ENCODE peak calls at places on chromosome 9, in eight cellular contexts. One of them, this sample, is unnamed.

GRCh38 chr9:136975624-136976023 is 1.7 kb upstream of the PTGDS start:
- DNase-seq in fibroblast of the conjunctiva: no peak
- DNase-seq in stimulated activated CD8-positive, alpha-beta memory T cell treated with anti-CD3 and anti-CD28 coated beads, Interleukin-15, amount 100 ng/mL, for 24 hours: no peak
- DNase-seq in activated CD4-positive, alpha-beta T cell treated with anti-CD3 and anti-CD28 coated beads, Interleukin-2, amount 50 U/mL, for 1 hour: peak
- DNase-seq in testis: peak
- DNase-seq in prostate gland: no peak
- DNase-seq in body of pancreas: no peak
- DNase-seq in brain pericyte: no peak
- DNase-seq in this sample: no peak

GRCh38 chr9:136409557-136410455 is 608 bp downstream of the ENTR1 start:
- DNase-seq in fibroblast of the conjunctiva: no peak
- DNase-seq in stimulated activated CD8-positive, alpha-beta memory T cell treated with anti-CD3 and anti-CD28 coated beads, Interleukin-15, amount 100 ng/mL, for 24 hours: no peak
- DNase-seq in activated CD4-positive, alpha-beta T cell treated with anti-CD3 and anti-CD28 coated beads, Interleukin-2, amount 50 U/mL, for 1 hour: peak
- DNase-seq in testis: peak
- DNase-seq in prostate gland: no peak
- DNase-seq in body of pancreas: peak
- DNase-seq in brain pericyte: no peak
- DNase-seq in this sample: no peak

GRCh38 chr9:31585158-31585557 is 799.3 kb upstream of the ACO1 start:
- DNase-seq in fibroblast of the conjunctiva: no peak
- DNase-seq in stimulated activated CD8-positive, alpha-beta memory T cell treated with anti-CD3 and anti-CD28 coated beads, Interleukin-15, amount 100 ng/mL, for 24 hours: no peak
- DNase-seq in activated CD4-positive, alpha-beta T cell treated with anti-CD3 and anti-CD28 coated beads, Interleukin-2, amount 50 U/mL, for 1 hour: no peak
- DNase-seq in testis: no peak
- DNase-seq in prostate gland: no peak
- DNase-seq in body of pancreas: no peak
- DNase-seq in brain pericyte: no peak
- DNase-seq in this sample: no peak

GRCh38 chr9:68540712-68541535 is at the start of gene TMEM252:
- DNase-seq in fibroblast of the conjunctiva: no peak
- DNase-seq in stimulated activated CD8-positive, alpha-beta memory T cell treated with anti-CD3 and anti-CD28 coated beads, Interleukin-15, amount 100 ng/mL, for 24 hours: no peak
- DNase-seq in activated CD4-positive, alpha-beta T cell treated with anti-CD3 and anti-CD28 coated beads, Interleukin-2, amount 50 U/mL, for 1 hour: no peak
- DNase-seq in testis: no peak
- DNase-seq in prostate gland: no peak
- DNase-seq in body of pancreas: no peak
- DNase-seq in brain pericyte: no peak
- DNase-seq in this sample: no peak

GRCh38 chr9:87850405-87850804 is 32.3 kb upstream of the SPATA31E1 start:
- DNase-seq in fibroblast of the conjunctiva: peak
- DNase-seq in stimulated activated CD8-positive, alpha-beta memory T cell treated with anti-CD3 and anti-CD28 coated beads, Interleukin-15, amount 100 ng/mL, for 24 hours: no peak
- DNase-seq in activated CD4-positive, alpha-beta T cell treated with anti-CD3 and anti-CD28 coated beads, Interleukin-2, amount 50 U/mL, for 1 hour: no peak
- DNase-seq in testis: no peak
- DNase-seq in prostate gland: no peak
- DNase-seq in body of pancreas: no peak
- DNase-seq in brain pericyte: no peak
- DNase-seq in this sample: no peak

GRCh38 chr9:87530716-87531115 is 33.0 kb downstream of the DAPK1 start:
- DNase-seq in fibroblast of the conjunctiva: no peak
- DNase-seq in stimulated activated CD8-positive, alpha-beta memory T cell treated with anti-CD3 and anti-CD28 coated beads, Interleukin-15, amount 100 ng/mL, for 24 hours: no peak
- DNase-seq in activated CD4-positive, alpha-beta T cell treated with anti-CD3 and anti-CD28 coated beads, Interleukin-2, amount 50 U/mL, for 1 hour: no peak
- DNase-seq in testis: no peak
- DNase-seq in prostate gland: no peak
- DNase-seq in body of pancreas: no peak
- DNase-seq in brain pericyte: no peak
- DNase-seq in this sample: no peak

GRCh38 chr9:110788871-110789270 is 120.3 kb downstream of the MUSK start:
- DNase-seq in fibroblast of the conjunctiva: no peak
- DNase-seq in stimulated activated CD8-positive, alpha-beta memory T cell treated with anti-CD3 and anti-CD28 coated beads, Interleukin-15, amount 100 ng/mL, for 24 hours: no peak
- DNase-seq in activated CD4-positive, alpha-beta T cell treated with anti-CD3 and anti-CD28 coated beads, Interleukin-2, amount 50 U/mL, for 1 hour: no peak
- DNase-seq in testis: no peak
- DNase-seq in prostate gland: no peak
- DNase-seq in body of pancreas: no peak
- DNase-seq in brain pericyte: no peak
- DNase-seq in this sample: no peak

GRCh38 chr9:68904454-68904853 is 109.5 kb downstream of the PRKACG start:
- DNase-seq in fibroblast of the conjunctiva: no peak
- DNase-seq in stimulated activated CD8-positive, alpha-beta memory T cell treated with anti-CD3 and anti-CD28 coated beads, Interleukin-15, amount 100 ng/mL, for 24 hours: no peak
- DNase-seq in activated CD4-positive, alpha-beta T cell treated with anti-CD3 and anti-CD28 coated beads, Interleukin-2, amount 50 U/mL, for 1 hour: no peak
- DNase-seq in testis: no peak
- DNase-seq in prostate gland: no peak
- DNase-seq in body of pancreas: no peak
- DNase-seq in brain pericyte: no peak
- DNase-seq in this sample: no peak

GRCh38 chr9:6113819-6114218 is 98.4 kb upstream of the RANBP6 start:
- DNase-seq in fibroblast of the conjunctiva: no peak
- DNase-seq in stimulated activated CD8-positive, alpha-beta memory T cell treated with anti-CD3 and anti-CD28 coated beads, Interleukin-15, amount 100 ng/mL, for 24 hours: no peak
- DNase-seq in activated CD4-positive, alpha-beta T cell treated with anti-CD3 and anti-CD28 coated beads, Interleukin-2, amount 50 U/mL, for 1 hour: no peak
- DNase-seq in testis: no peak
- DNase-seq in prostate gland: no peak
- DNase-seq in body of pancreas: no peak
- DNase-seq in brain pericyte: no peak
- DNase-seq in this sample: no peak

GRCh38 chr9:33223696-33224095 is 16.3 kb upstream of the SPINK4 start:
- DNase-seq in fibroblast of the conjunctiva: no peak
- DNase-seq in stimulated activated CD8-positive, alpha-beta memory T cell treated with anti-CD3 and anti-CD28 coated beads, Interleukin-15, amount 100 ng/mL, for 24 hours: no peak
- DNase-seq in activated CD4-positive, alpha-beta T cell treated with anti-CD3 and anti-CD28 coated beads, Interleukin-2, amount 50 U/mL, for 1 hour: no peak
- DNase-seq in testis: peak
- DNase-seq in prostate gland: no peak
- DNase-seq in body of pancreas: no peak
- DNase-seq in brain pericyte: no peak
- DNase-seq in this sample: no peak

GRCh38 chr9:109411818-109412352 is 86.2 kb downstream of the PTPN3 start:
- DNase-seq in fibroblast of the conjunctiva: peak
- DNase-seq in stimulated activated CD8-positive, alpha-beta memory T cell treated with anti-CD3 and anti-CD28 coated beads, Interleukin-15, amount 100 ng/mL, for 24 hours: no peak
- DNase-seq in activated CD4-positive, alpha-beta T cell treated with anti-CD3 and anti-CD28 coated beads, Interleukin-2, amount 50 U/mL, for 1 hour: no peak
- DNase-seq in testis: peak
- DNase-seq in prostate gland: no peak
- DNase-seq in body of pancreas: no peak
- DNase-seq in brain pericyte: no peak
- DNase-seq in this sample: no peak

GRCh38 chr9:95778957-95779356 is 96.5 kb upstream of the ERCC6L2 start:
- DNase-seq in fibroblast of the conjunctiva: peak
- DNase-seq in stimulated activated CD8-positive, alpha-beta memory T cell treated with anti-CD3 and anti-CD28 coated beads, Interleukin-15, amount 100 ng/mL, for 24 hours: no peak
- DNase-seq in activated CD4-positive, alpha-beta T cell treated with anti-CD3 and anti-CD28 coated beads, Interleukin-2, amount 50 U/mL, for 1 hour: no peak
- DNase-seq in testis: no peak
- DNase-seq in prostate gland: no peak
- DNase-seq in body of pancreas: no peak
- DNase-seq in brain pericyte: no peak
- DNase-seq in this sample: no peak

GRCh38 chr9:96621619-96622018 is 2.0 kb upstream of the CDC14B start:
- DNase-seq in fibroblast of the conjunctiva: no peak
- DNase-seq in stimulated activated CD8-positive, alpha-beta memory T cell treated with anti-CD3 and anti-CD28 coated beads, Interleukin-15, amount 100 ng/mL, for 24 hours: no peak
- DNase-seq in activated CD4-positive, alpha-beta T cell treated with anti-CD3 and anti-CD28 coated beads, Interleukin-2, amount 50 U/mL, for 1 hour: no peak
- DNase-seq in testis: no peak
- DNase-seq in prostate gland: no peak
- DNase-seq in body of pancreas: no peak
- DNase-seq in brain pericyte: no peak
- DNase-seq in this sample: no peak

GRCh38 chr9:133204993-133205336 is 4.1 kb downstream of the OBP2B start:
- DNase-seq in fibroblast of the conjunctiva: no peak
- DNase-seq in stimulated activated CD8-positive, alpha-beta memory T cell treated with anti-CD3 and anti-CD28 coated beads, Interleukin-15, amount 100 ng/mL, for 24 hours: no peak
- DNase-seq in activated CD4-positive, alpha-beta T cell treated with anti-CD3 and anti-CD28 coated beads, Interleukin-2, amount 50 U/mL, for 1 hour: no peak
- DNase-seq in testis: no peak
- DNase-seq in prostate gland: no peak
- DNase-seq in body of pancreas: no peak
- DNase-seq in brain pericyte: no peak
- DNase-seq in this sample: no peak

GRCh38 chr9:37836386-37836785 is 35.8 kb downstream of the DCAF10 start:
- DNase-seq in fibroblast of the conjunctiva: no peak
- DNase-seq in stimulated activated CD8-positive, alpha-beta memory T cell treated with anti-CD3 and anti-CD28 coated beads, Interleukin-15, amount 100 ng/mL, for 24 hours: no peak
- DNase-seq in activated CD4-positive, alpha-beta T cell treated with anti-CD3 and anti-CD28 coated beads, Interleukin-2, amount 50 U/mL, for 1 hour: no peak
- DNase-seq in testis: no peak
- DNase-seq in prostate gland: no peak
- DNase-seq in body of pancreas: no peak
- DNase-seq in brain pericyte: no peak
- DNase-seq in this sample: no peak

GRCh38 chr9:86519216-86519615 is 165.0 kb upstream of the TUT7 start:
- DNase-seq in fibroblast of the conjunctiva: no peak
- DNase-seq in stimulated activated CD8-positive, alpha-beta memory T cell treated with anti-CD3 and anti-CD28 coated beads, Interleukin-15, amount 100 ng/mL, for 24 hours: no peak
- DNase-seq in activated CD4-positive, alpha-beta T cell treated with anti-CD3 and anti-CD28 coated beads, Interleukin-2, amount 50 U/mL, for 1 hour: no peak
- DNase-seq in testis: no peak
- DNase-seq in prostate gland: no peak
- DNase-seq in body of pancreas: no peak
- DNase-seq in brain pericyte: no peak
- DNase-seq in this sample: no peak

GRCh38 chr9:21852751-21853150 is 50.3 kb downstream of the MTAP start:
- DNase-seq in fibroblast of the conjunctiva: no peak
- DNase-seq in stimulated activated CD8-positive, alpha-beta memory T cell treated with anti-CD3 and anti-CD28 coated beads, Interleukin-15, amount 100 ng/mL, for 24 hours: no peak
- DNase-seq in activated CD4-positive, alpha-beta T cell treated with anti-CD3 and anti-CD28 coated beads, Interleukin-2, amount 50 U/mL, for 1 hour: no peak
- DNase-seq in testis: no peak
- DNase-seq in prostate gland: no peak
- DNase-seq in body of pancreas: no peak
- DNase-seq in brain pericyte: no peak
- DNase-seq in this sample: no peak

GRCh38 chr9:124800306-124801259 is 23.6 kb downstream of the OLFML2A start:
- DNase-seq in fibroblast of the conjunctiva: no peak
- DNase-seq in stimulated activated CD8-positive, alpha-beta memory T cell treated with anti-CD3 and anti-CD28 coated beads, Interleukin-15, amount 100 ng/mL, for 24 hours: no peak
- DNase-seq in activated CD4-positive, alpha-beta T cell treated with anti-CD3 and anti-CD28 coated beads, Interleukin-2, amount 50 U/mL, for 1 hour: no peak
- DNase-seq in testis: peak
- DNase-seq in prostate gland: no peak
- DNase-seq in body of pancreas: peak
- DNase-seq in brain pericyte: no peak
- DNase-seq in this sample: no peak

GRCh38 chr9:10112798-10113197 is 500.0 kb downstream of the PTPRD start:
- DNase-seq in fibroblast of the conjunctiva: no peak
- DNase-seq in stimulated activated CD8-positive, alpha-beta memory T cell treated with anti-CD3 and anti-CD28 coated beads, Interleukin-15, amount 100 ng/mL, for 24 hours: no peak
- DNase-seq in activated CD4-positive, alpha-beta T cell treated with anti-CD3 and anti-CD28 coated beads, Interleukin-2, amount 50 U/mL, for 1 hour: no peak
- DNase-seq in testis: no peak
- DNase-seq in prostate gland: no peak
- DNase-seq in body of pancreas: no peak
- DNase-seq in brain pericyte: no peak
- DNase-seq in this sample: no peak

GRCh38 chr9:126514037-126514821 is 99.5 kb upstream of the LMX1B start:
- DNase-seq in fibroblast of the conjunctiva: peak
- DNase-seq in stimulated activated CD8-positive, alpha-beta memory T cell treated with anti-CD3 and anti-CD28 coated beads, Interleukin-15, amount 100 ng/mL, for 24 hours: peak
- DNase-seq in activated CD4-positive, alpha-beta T cell treated with anti-CD3 and anti-CD28 coated beads, Interleukin-2, amount 50 U/mL, for 1 hour: peak
- DNase-seq in testis: peak
- DNase-seq in prostate gland: no peak
- DNase-seq in body of pancreas: no peak
- DNase-seq in brain pericyte: no peak
- DNase-seq in this sample: peak

GRCh38 chr9:124574944-124575343 is 67.7 kb upstream of the NR5A1 start:
- DNase-seq in fibroblast of the conjunctiva: no peak
- DNase-seq in stimulated activated CD8-positive, alpha-beta memory T cell treated with anti-CD3 and anti-CD28 coated beads, Interleukin-15, amount 100 ng/mL, for 24 hours: no peak
- DNase-seq in activated CD4-positive, alpha-beta T cell treated with anti-CD3 and anti-CD28 coated beads, Interleukin-2, amount 50 U/mL, for 1 hour: no peak
- DNase-seq in testis: no peak
- DNase-seq in prostate gland: no peak
- DNase-seq in body of pancreas: no peak
- DNase-seq in brain pericyte: no peak
- DNase-seq in this sample: no peak

GRCh38 chr9:71703172-71703872 is 65.0 kb downstream of the CEMIP2 start:
- DNase-seq in fibroblast of the conjunctiva: no peak
- DNase-seq in stimulated activated CD8-positive, alpha-beta memory T cell treated with anti-CD3 and anti-CD28 coated beads, Interleukin-15, amount 100 ng/mL, for 24 hours: no peak
- DNase-seq in activated CD4-positive, alpha-beta T cell treated with anti-CD3 and anti-CD28 coated beads, Interleukin-2, amount 50 U/mL, for 1 hour: no peak
- DNase-seq in testis: no peak
- DNase-seq in prostate gland: no peak
- DNase-seq in body of pancreas: no peak
- DNase-seq in brain pericyte: no peak
- DNase-seq in this sample: no peak

GRCh38 chr9:134548185-134548584 is 93.4 kb upstream of the COL5A1 start:
- DNase-seq in fibroblast of the conjunctiva: no peak
- DNase-seq in stimulated activated CD8-positive, alpha-beta memory T cell treated with anti-CD3 and anti-CD28 coated beads, Interleukin-15, amount 100 ng/mL, for 24 hours: no peak
- DNase-seq in activated CD4-positive, alpha-beta T cell treated with anti-CD3 and anti-CD28 coated beads, Interleukin-2, amount 50 U/mL, for 1 hour: no peak
- DNase-seq in testis: no peak
- DNase-seq in prostate gland: no peak
- DNase-seq in body of pancreas: no peak
- DNase-seq in brain pericyte: no peak
- DNase-seq in this sample: no peak

GRCh38 chr9:111622626-111623025 is 8.5 kb upstream of the DNAJC25 start:
- DNase-seq in fibroblast of the conjunctiva: no peak
- DNase-seq in stimulated activated CD8-positive, alpha-beta memory T cell treated with anti-CD3 and anti-CD28 coated beads, Interleukin-15, amount 100 ng/mL, for 24 hours: no peak
- DNase-seq in activated CD4-positive, alpha-beta T cell treated with anti-CD3 and anti-CD28 coated beads, Interleukin-2, amount 50 U/mL, for 1 hour: no peak
- DNase-seq in testis: no peak
- DNase-seq in prostate gland: no peak
- DNase-seq in body of pancreas: peak
- DNase-seq in brain pericyte: no peak
- DNase-seq in this sample: no peak

GRCh38 chr9:72169185-72169584 is 19.9 kb downstream of the GDA start:
- DNase-seq in fibroblast of the conjunctiva: no peak
- DNase-seq in stimulated activated CD8-positive, alpha-beta memory T cell treated with anti-CD3 and anti-CD28 coated beads, Interleukin-15, amount 100 ng/mL, for 24 hours: no peak
- DNase-seq in activated CD4-positive, alpha-beta T cell treated with anti-CD3 and anti-CD28 coated beads, Interleukin-2, amount 50 U/mL, for 1 hour: no peak
- DNase-seq in testis: no peak
- DNase-seq in prostate gland: no peak
- DNase-seq in body of pancreas: no peak
- DNase-seq in brain pericyte: no peak
- DNase-seq in this sample: no peak

GRCh38 chr9:102631559-102631958 is 363.6 kb upstream of the CYLC2 start:
- DNase-seq in fibroblast of the conjunctiva: no peak
- DNase-seq in stimulated activated CD8-positive, alpha-beta memory T cell treated with anti-CD3 and anti-CD28 coated beads, Interleukin-15, amount 100 ng/mL, for 24 hours: no peak
- DNase-seq in activated CD4-positive, alpha-beta T cell treated with anti-CD3 and anti-CD28 coated beads, Interleukin-2, amount 50 U/mL, for 1 hour: no peak
- DNase-seq in testis: no peak
- DNase-seq in prostate gland: no peak
- DNase-seq in body of pancreas: no peak
- DNase-seq in brain pericyte: no peak
- DNase-seq in this sample: no peak

GRCh38 chr9:129442791-129443511 is 177.9 kb downstream of the C9orf50 start:
- DNase-seq in fibroblast of the conjunctiva: no peak
- DNase-seq in stimulated activated CD8-positive, alpha-beta memory T cell treated with anti-CD3 and anti-CD28 coated beads, Interleukin-15, amount 100 ng/mL, for 24 hours: no peak
- DNase-seq in activated CD4-positive, alpha-beta T cell treated with anti-CD3 and anti-CD28 coated beads, Interleukin-2, amount 50 U/mL, for 1 hour: no peak
- DNase-seq in testis: no peak
- DNase-seq in prostate gland: no peak
- DNase-seq in body of pancreas: peak
- DNase-seq in brain pericyte: no peak
- DNase-seq in this sample: no peak

GRCh38 chr9:94903961-94904421 is 177.5 kb downstream of the AOPEP start:
- DNase-seq in fibroblast of the conjunctiva: no peak
- DNase-seq in stimulated activated CD8-positive, alpha-beta memory T cell treated with anti-CD3 and anti-CD28 coated beads, Interleukin-15, amount 100 ng/mL, for 24 hours: no peak
- DNase-seq in activated CD4-positive, alpha-beta T cell treated with anti-CD3 and anti-CD28 coated beads, Interleukin-2, amount 50 U/mL, for 1 hour: no peak
- DNase-seq in testis: no peak
- DNase-seq in prostate gland: no peak
- DNase-seq in body of pancreas: no peak
- DNase-seq in brain pericyte: no peak
- DNase-seq in this sample: no peak

This sample was measured in naive thymus-derived CD8-positive, alpha-beta T cell.